ENCODE peak calls at places on chromosomes 4 and X, in seven cellular contexts. D is suprapubic skin, T is Panc1, B is breast epithelium, R is H1, X is transverse colon, V is HCT116. U is an unnamed sample.

GRCh38 chr4:159446266-159446976 is 343.5 kb downstream of the RAPGEF2 start:
- DNase-seq in X (peak), T (peak), B (no peak), R (peak), D (no peak), V (peak), U (peak)

GRCh38 chr4:141140271-141141205 is 7.3 kb upstream of the RNF150 start:
- DNase-seq in V (no peak), T (no peak), X (no peak), B (no peak), R (no peak), D (no peak), U (no peak)

GRCh38 chr4:38162240-38162784 is 202.1 kb downstream of the PTTG2 start:
- DNase-seq in X (no peak), R (no peak), T (no peak), B (no peak), D (no peak), V (peak), U (no peak)

GRCh38 chr4:159283697-159284492 is 181.0 kb downstream of the RAPGEF2 start:
- DNase-seq in R (peak), X (no peak), T (no peak), V (no peak), D (no peak), B (no peak), U (no peak)

GRCh38 chr4:74158561-74159396 is 861 bp downstream of the MTHFD2L start:
- DNase-seq in X (no peak), T (no peak), B (no peak), R (no peak), D (no peak), V (no peak), U (no peak)

GRCh38 chr4:21664355-21664754 is 284.2 kb downstream of the KCNIP4 start:
- DNase-seq in R (no peak), T (no peak), B (no peak), X (no peak), V (no peak), D (no peak), U (no peak)

GRCh38 chr4:155604718-155605601 is 61.7 kb upstream of the GUCY1A1 start:
- DNase-seq in V (no peak), T (no peak), X (peak), R (no peak), B (no peak), D (peak), U (no peak)

GRCh38 chr4:147994076-147994475 is 262.2 kb downstream of the ARHGAP10 start:
- DNase-seq in D (no peak), V (no peak), X (no peak), R (no peak), T (no peak), B (no peak), U (no peak)

GRCh38 chr4:3375688-3376087 is 66.1 kb upstream of the HGFAC start:
- DNase-seq in R (no peak), T (no peak), V (no peak), X (no peak), B (no peak), D (no peak), U (no peak)

GRCh38 chr4:109294006-109294405 is 8.5 kb downstream of the COL25A1 start:
- DNase-seq in V (peak), X (no peak), D (no peak), R (no peak), B (no peak), T (peak), U (no peak)

GRCh38 chrX:120824021-120824420 is 51.6 kb downstream of the CT47B1 start:
- DNase-seq in R (no peak), B (no peak), D (no peak), V (no peak), T (no peak), X (no peak), U (no peak)

GRCh38 chr4:87119965-87120364 is 100.5 kb downstream of the KLHL8 start:
- DNase-seq in V (no peak), T (no peak), X (no peak), R (no peak), D (no peak), B (no peak), U (no peak)

DNA sequence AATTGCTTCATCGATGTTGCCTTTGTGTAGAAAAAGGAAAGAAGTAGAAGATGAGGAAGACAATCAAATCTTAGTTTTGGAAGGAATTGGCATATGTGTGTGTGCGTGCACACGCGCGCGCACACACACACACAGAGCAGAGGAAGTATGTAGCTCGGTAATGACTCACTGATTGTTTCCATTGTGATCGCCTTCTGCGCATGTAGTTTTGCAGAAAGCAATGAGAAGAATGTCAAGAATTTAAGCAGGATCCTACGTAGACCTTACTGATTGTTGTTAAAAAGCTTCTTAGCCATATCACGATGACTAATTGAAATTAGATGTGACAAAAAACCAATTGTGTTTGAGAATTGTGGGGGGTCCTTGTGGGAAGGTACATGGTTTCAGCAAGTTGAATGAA is 12.8 kb upstream of the LIMCH1 start:
- DNase-seq in R (peak), B (no peak), T (no peak), V (peak), X (no peak), D (no peak), U (no peak)
- TF ChIP-seq POLR2AphosphoS5 in R (no peak), B (no peak), T (no peak), V (no peak), X (no peak), D (peak), U (no peak)

DNA sequence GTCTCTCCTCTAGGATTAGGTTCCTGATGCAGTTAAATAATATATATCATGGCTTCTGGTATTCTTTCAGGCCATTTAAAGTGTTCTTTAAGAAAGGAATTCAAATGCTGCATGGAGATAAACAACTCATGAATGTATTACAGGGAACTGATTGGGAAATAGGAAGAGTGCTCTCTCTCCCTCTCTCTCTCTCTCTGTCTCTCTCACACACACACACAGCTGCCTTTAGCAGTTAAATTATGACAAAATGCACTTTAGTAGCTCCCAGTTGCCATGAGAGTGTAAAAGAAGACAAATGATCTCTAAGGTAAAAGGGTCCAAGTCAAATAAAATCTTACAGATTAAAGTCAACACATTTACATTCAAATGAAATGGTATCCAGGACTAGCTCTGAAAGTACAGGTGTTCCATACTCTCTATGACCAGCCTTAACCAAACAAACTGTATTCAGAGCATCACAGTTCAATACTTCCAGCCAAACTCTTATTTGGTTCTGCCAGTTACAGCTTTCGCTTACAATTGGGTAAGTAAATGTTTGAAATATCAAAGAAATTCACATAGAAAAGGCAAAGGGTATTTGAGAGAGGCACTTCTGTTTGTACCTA is 94.7 kb upstream of the CXXC4 start:
- DNase-seq in R (no peak), V (no peak), D (no peak), X (no peak), T (no peak), B (no peak), U (no peak)
- TF ChIP-seq POLR2AphosphoS5 in R (no peak), V (no peak), D (no peak), X (no peak), T (no peak), B (no peak), U (no peak)

DNA sequence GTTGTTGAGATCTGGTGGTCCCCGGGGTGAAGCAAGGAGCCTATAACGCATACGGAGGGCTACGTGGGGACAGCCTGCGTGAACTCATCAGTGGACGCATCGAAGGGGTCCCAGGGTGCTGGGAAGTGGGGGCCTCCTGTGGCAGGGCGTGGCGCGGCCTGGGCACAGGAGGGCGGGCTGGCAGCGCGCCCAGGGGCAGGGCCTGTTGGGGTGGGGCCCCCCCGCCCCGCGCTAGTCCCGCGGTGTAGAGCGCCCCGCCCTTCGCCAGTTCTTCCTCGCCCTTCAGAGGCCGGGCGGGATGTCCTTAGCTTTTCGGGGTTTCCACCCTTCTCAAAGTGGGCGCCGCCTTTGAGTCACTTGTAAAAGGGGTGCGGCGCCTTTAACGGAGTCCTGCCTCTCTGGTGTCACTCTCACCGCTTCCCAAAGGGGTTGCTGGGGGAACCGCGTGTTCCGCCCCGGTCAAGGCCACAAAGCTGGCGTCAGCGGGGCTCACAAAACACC is 632 bp downstream of the PLP2 start:
- DNase-seq in B (no peak), X (peak), D (peak), R (no peak), V (no peak), T (no peak), U (peak)
- TF ChIP-seq POLR2AphosphoS5 in B (no peak), X (peak), D (peak), R (no peak), V (peak), T (peak), U (no peak)

GRCh38 chr4:142913034-142913433 is 66.9 kb upstream of the INPP4B start:
- DNase-seq in B (no peak), D (no peak), T (no peak), X (no peak), R (no peak), V (no peak), U (no peak)
- TF ChIP-seq POLR2AphosphoS5 in B (no peak), D (no peak), T (no peak), X (peak), R (no peak), V (no peak), U (no peak)

DNA sequence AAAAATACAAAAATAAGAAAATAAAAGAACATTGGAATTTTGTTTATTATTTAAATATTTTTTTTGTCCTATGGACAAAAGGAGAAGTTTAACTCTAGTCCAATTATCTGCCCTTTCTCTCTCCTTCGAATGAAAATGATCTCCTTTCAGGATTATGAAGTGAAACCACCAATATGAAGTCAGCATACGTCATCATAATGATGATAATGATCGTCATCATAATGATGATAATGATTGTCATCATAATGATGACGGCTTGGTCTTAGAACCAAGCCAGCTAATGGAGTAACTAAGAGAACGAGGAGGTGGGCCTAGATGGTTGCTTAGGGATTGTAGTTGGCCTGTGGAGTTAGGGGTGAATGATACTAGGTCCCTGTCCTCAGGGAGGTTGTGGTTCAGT is 21.9 kb upstream of the LINC00632 start:
- DNase-seq in B (no peak), X (no peak), D (no peak), V (no peak), R (no peak), T (no peak), U (no peak)
- TF ChIP-seq POLR2AphosphoS5 in B (no peak), X (no peak), D (no peak), V (no peak), R (no peak), T (no peak), U (no peak)

GRCh38 chrX:73126240-73126639 is 46.9 kb upstream of the PABPC1L2A start:
- DNase-seq in D (no peak), X (peak), T (no peak), V (no peak), R (no peak), B (no peak), U (no peak)
- TF ChIP-seq POLR2AphosphoS5 in D (no peak), X (no peak), T (no peak), V (no peak), R (no peak), B (no peak), U (no peak)

GRCh38 chr4:42151568-42152506 is 618 bp downstream of the BEND4 start:
- DNase-seq in D (no peak), X (peak), R (peak), T (no peak), V (no peak), B (no peak), U (peak)
- TF ChIP-seq POLR2AphosphoS5 in D (no peak), X (no peak), R (no peak), T (no peak), V (no peak), B (no peak), U (no peak)

GRCh38 chr4:25792843-25793242 is 69.9 kb downstream of the SEL1L3 start:
- DNase-seq in T (no peak), X (no peak), R (no peak), V (no peak), B (no peak), D (no peak), U (no peak)
- TF ChIP-seq POLR2AphosphoS5 in T (no peak), X (no peak), R (no peak), V (no peak), B (no peak), D (no peak), U (no peak)

GRCh38 chr4:119212964-119213606 is 572 bp downstream of the USP53 start:
- DNase-seq in B (peak), D (peak), V (peak), R (peak), T (peak), X (peak), U (peak)
- TF ChIP-seq POLR2AphosphoS5 in B (no peak), D (peak), V (peak), R (peak), T (no peak), X (peak), U (no peak)

U was measured in GM12891.